ENCODE peak calls at places on chromosomes 11 and 22, in eight cellular contexts. B, J, Y, R, A, S, Q and T are unnamed samples.

GRCh38 chr11:33701831-33702230 is 1.2 kb upstream of the C11orf91 start:
- DNase-seq in B (no peak), J (no peak), Y (peak; percentile 77), R (no peak), A (no peak), S (peak; percentile 96), Q (no peak), T (peak; percentile 39)

GRCh38 chr11:114287154-114287553 is 9.0 kb upstream of the NNMT start:
- DNase-seq in B (no peak), J (no peak), Y (no peak), R (no peak), A (no peak), S (no peak), Q (no peak), T (no peak)

GRCh38 chr11:94312339-94312738 is 8.0 kb downstream of the IZUMO1R start:
- DNase-seq in B (no peak), J (no peak), Y (no peak), R (no peak), A (no peak), S (no peak), Q (no peak), T (no peak)

GRCh38 chr11:76669901-76670474 is 559 bp downstream of the LRRC32 start:
- DNase-seq in B (peak; percentile 39), J (peak; percentile 55), Y (no peak), R (no peak), A (peak; percentile 47), S (peak; percentile 77), Q (no peak), T (no peak)

GRCh38 chr11:77127969-77128691 is at the start of gene MYO7A:
- DNase-seq in B (peak; percentile 79), J (no peak), Y (no peak), R (peak; percentile 93), A (no peak), S (peak; percentile 26), Q (peak; percentile 77), T (peak; percentile 56)

GRCh38 chr11:131688056-131688693 is 317.8 kb downstream of the NTM start:
- DNase-seq in B (no peak), J (no peak), Y (no peak), R (peak; percentile 96), A (no peak), S (peak; percentile 54), Q (peak; percentile 88), T (peak; percentile 37)

GRCh38 chr22:40799008-40799407 is 20.1 kb downstream of the SLC25A17 start:
- DNase-seq in B (no peak), J (no peak), Y (no peak), R (no peak), A (no peak), S (no peak), Q (no peak), T (no peak)

GRCh38 chr11:126277780-126278179 is 5.1 kb upstream of the TIRAP start:
- DNase-seq in B (no peak), J (no peak), Y (no peak), R (no peak), A (no peak), S (no peak), Q (no peak), T (no peak)

GRCh38 chr11:134370526-134371435 is 39.0 kb downstream of the GLB1L2 start:
- DNase-seq in B (no peak), J (no peak), Y (no peak), R (no peak), A (peak; percentile 41), S (no peak), Q (no peak), T (no peak)

GRCh38 chr11:33191456-33191855 is 30.2 kb upstream of the CSTF3 start:
- DNase-seq in B (no peak), J (peak; percentile 50), Y (no peak), R (no peak), A (no peak), S (no peak), Q (no peak), T (no peak)

GRCh38 chr11:46271875-46272815 is 5.3 kb upstream of the CREB3L1 start:
- DNase-seq in B (peak; percentile 27), J (no peak), Y (no peak), R (no peak), A (no peak), S (no peak), Q (no peak), T (no peak)

GRCh38 chr11:14578551-14578956 is 58.4 kb upstream of the PSMA1 start:
- DNase-seq in B (no peak), J (no peak), Y (no peak), R (peak; percentile 24), A (no peak), S (peak; percentile 87), Q (peak; percentile 38), T (peak; percentile 46)

GRCh38 chr22:24506802-24507438 is 11.8 kb downstream of the UPB1 start:
- DNase-seq in B (no peak), J (no peak), Y (no peak), R (no peak), A (no peak), S (peak; percentile 52), Q (no peak), T (no peak)

GRCh38 chr22:32591620-32592019 is 117.0 kb downstream of the FBXO7 start:
- DNase-seq in B (no peak), J (no peak), Y (no peak), R (no peak), A (no peak), S (no peak), Q (no peak), T (no peak)

GRCh38 chr22:43667658-43668057 is 144.4 kb downstream of the EFCAB6 start:
- DNase-seq in B (no peak), J (no peak), Y (no peak), R (no peak), A (no peak), S (no peak), Q (no peak), T (no peak)

GRCh38 chr11:110786226-110786902 is 74.1 kb upstream of the ARHGAP20 start:
- DNase-seq in B (no peak), J (no peak), Y (no peak), R (no peak), A (no peak), S (no peak), Q (no peak), T (no peak)

GRCh38 chr22:39148024-39148726 is 4.3 kb downstream of the CBX7 start:
- DNase-seq in B (no peak), J (no peak), Y (no peak), R (no peak), A (no peak), S (no peak), Q (no peak), T (no peak)

GRCh38 chr22:24536089-24536488 is 18.8 kb downstream of the GUCD1 start:
- DNase-seq in B (no peak), J (no peak), Y (no peak), R (no peak), A (no peak), S (no peak), Q (no peak), T (no peak)

GRCh38 chr22:47396105-47396504 is 633.7 kb downstream of the TBC1D22A start:
- DNase-seq in B (no peak), J (no peak), Y (no peak), R (no peak), A (no peak), S (no peak), Q (no peak), T (no peak)
- H3K9me3 ChIP-seq in B (no peaks in the 10 kb centered on the region), J (peaks cover 29% of the 10 kb centered on the region), Y (no peaks in the 10 kb centered on the region), R (no peaks in the 10 kb centered on the region), A (no peaks in the 10 kb centered on the region), S (no peaks in the 10 kb centered on the region), Q (no peaks in the 10 kb centered on the region), T (no peaks in the 10 kb centered on the region)

GRCh38 chr11:91819743-91820142 is 404.9 kb upstream of the FAT3 start:
- DNase-seq in B (no peak), J (no peak), Y (no peak), R (no peak), A (no peak), S (no peak), Q (no peak), T (no peak)
- H3K9me3 ChIP-seq in B (no peaks in the 10 kb centered on the region), J (no peaks in the 10 kb centered on the region), Y (no peaks in the 10 kb centered on the region), R (no peaks in the 10 kb centered on the region), A (no peaks in the 10 kb centered on the region), S (no peaks in the 10 kb centered on the region), Q (no peaks in the 10 kb centered on the region), T (no peaks in the 10 kb centered on the region)

DNA sequence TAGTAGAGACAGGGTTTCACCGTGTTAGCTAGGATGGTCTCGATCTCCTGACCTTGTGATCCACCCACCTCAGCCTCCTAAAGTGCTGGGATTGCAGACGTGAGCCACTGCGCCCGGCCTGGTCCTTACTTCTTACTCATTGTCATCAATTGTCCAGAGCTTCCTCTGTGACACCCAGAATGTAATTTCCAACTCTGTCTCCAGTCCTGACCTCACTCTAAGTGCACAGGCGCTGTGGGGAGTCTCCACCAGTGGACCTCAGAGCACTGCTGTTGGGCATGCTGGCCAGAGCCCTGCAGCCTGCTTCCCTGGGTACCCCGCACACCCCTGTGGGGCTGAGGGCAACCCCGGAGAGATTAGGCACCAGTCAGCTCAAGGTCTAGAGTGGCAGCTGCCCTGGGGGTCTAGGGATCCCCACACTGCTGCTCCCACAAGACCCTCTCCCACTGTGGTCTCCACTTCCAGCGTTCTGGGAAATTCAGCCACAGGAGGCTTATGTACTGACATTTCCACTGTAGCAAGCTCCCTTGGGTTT is 1140.3 kb downstream of the TBC1D22A start:
- DNase-seq in B (no peak), J (no peak), Y (no peak), R (no peak), A (no peak), S (no peak), Q (no peak), T (no peak)
- H3K9me3 ChIP-seq in B (no peaks in the 10 kb centered on the region), J (peaks cover 32% of the 10 kb centered on the region), Y (no peaks in the 10 kb centered on the region), R (no peaks in the 10 kb centered on the region), A (peaks cover 9% of the 10 kb centered on the region), S (peaks cover 9% of the 10 kb centered on the region), Q (no peaks in the 10 kb centered on the region), T (peaks cover 17% of the 10 kb centered on the region)

GRCh38 chr11:129247129-129247528 is 55.0 kb upstream of the ARHGAP32 start:
- DNase-seq in B (no peak), J (no peak), Y (peak; percentile 8), R (peak; percentile 25), A (no peak), S (peak; percentile 32), Q (no peak), T (no peak)

GRCh38 chr11:129249351-129249750 is 57.2 kb upstream of the ARHGAP32 start:
- DNase-seq in B (no peak), J (peak; percentile 44), Y (no peak), R (no peak), A (no peak), S (no peak), Q (no peak), T (no peak)

GRCh38 chr11:129249923-129250322 is 57.8 kb upstream of the ARHGAP32 start:
- DNase-seq in B (no peak), J (no peak), Y (no peak), R (no peak), A (no peak), S (no peak), Q (no peak), T (no peak)

GRCh38 chr11:129251067-129251466 is 58.9 kb upstream of the ARHGAP32 start:
- DNase-seq in B (no peak), J (no peak), Y (no peak), R (no peak), A (no peak), S (no peak), Q (no peak), T (no peak)

GRCh38 chr11:129248618-129249017 is 56.5 kb upstream of the ARHGAP32 start:
- DNase-seq in B (no peak), J (peak; percentile 21), Y (peak; percentile 36), R (no peak), A (no peak), S (peak; percentile 31), Q (no peak), T (no peak)
- H3K9me3 ChIP-seq in B (no peaks in the 10 kb centered on the region), J (no peaks in the 10 kb centered on the region), Y (no peaks in the 10 kb centered on the region), R (no peaks in the 10 kb centered on the region), A (no peaks in the 10 kb centered on the region), S (no peaks in the 10 kb centered on the region), Q (no peaks in the 10 kb centered on the region), T (no peaks in the 10 kb centered on the region)